ENCODE peak calls at places on chromosome 7, in eight cellular contexts. One of them, this sample, is unnamed. For H3K9me3, the result is how much of the 10 kb centered on the place peaks cover.

GRCh38 chr7:70590126-70590854 is 541.7 kb upstream of the GALNT17 start:
- DNase-seq in adipocyte: no peak
- DNase-seq in uterus: no peak
- DNase-seq in naive thymus-derived CD4-positive, alpha-beta T cell: no peak
- DNase-seq in heart left ventricle: no peak
- DNase-seq in CD8-positive, alpha-beta T cell: no peak
- DNase-seq in adrenal gland: no peak
- DNase-seq in colonic mucosa: peak
- DNase-seq in this sample: no peak

GRCh38 chr7:73904219-73905136 is 43.5 kb downstream of the TMEM270 start:
- DNase-seq in adipocyte: no peak
- DNase-seq in uterus: no peak
- DNase-seq in naive thymus-derived CD4-positive, alpha-beta T cell: no peak
- DNase-seq in heart left ventricle: no peak
- DNase-seq in CD8-positive, alpha-beta T cell: no peak
- DNase-seq in adrenal gland: no peak
- DNase-seq in colonic mucosa: no peak
- DNase-seq in this sample: no peak

GRCh38 chr7:32500922-32501341 is 5.6 kb downstream of the AVL9 start:
- DNase-seq in adipocyte: peak
- DNase-seq in uterus: no peak
- DNase-seq in naive thymus-derived CD4-positive, alpha-beta T cell: no peak
- DNase-seq in heart left ventricle: no peak
- DNase-seq in CD8-positive, alpha-beta T cell: no peak
- DNase-seq in adrenal gland: no peak
- DNase-seq in colonic mucosa: no peak
- DNase-seq in this sample: no peak

GRCh38 chr7:17963281-17963680 is 23.0 kb upstream of the SNX13 start:
- DNase-seq in adipocyte: peak
- DNase-seq in uterus: no peak
- DNase-seq in naive thymus-derived CD4-positive, alpha-beta T cell: no peak
- DNase-seq in heart left ventricle: no peak
- DNase-seq in CD8-positive, alpha-beta T cell: no peak
- DNase-seq in adrenal gland: no peak
- DNase-seq in colonic mucosa: no peak
- DNase-seq in this sample: no peak

GRCh38 chr7:134886353-134887057 is 99.8 kb upstream of the AGBL3 start:
- DNase-seq in adipocyte: peak
- DNase-seq in uterus: peak
- DNase-seq in naive thymus-derived CD4-positive, alpha-beta T cell: peak
- DNase-seq in heart left ventricle: peak
- DNase-seq in CD8-positive, alpha-beta T cell: no peak
- DNase-seq in adrenal gland: no peak
- DNase-seq in colonic mucosa: no peak
- DNase-seq in this sample: no peak

GRCh38 chr7:150368884-150369739 is 490 bp downstream of the REPIN1 start:
- DNase-seq in adipocyte: peak
- DNase-seq in uterus: peak
- DNase-seq in naive thymus-derived CD4-positive, alpha-beta T cell: peak
- DNase-seq in heart left ventricle: peak
- DNase-seq in CD8-positive, alpha-beta T cell: peak
- DNase-seq in adrenal gland: peak
- DNase-seq in colonic mucosa: peak
- DNase-seq in this sample: peak

GRCh38 chr7:36788814-36789470 is 64.6 kb upstream of the AOAH start:
- DNase-seq in adipocyte: no peak
- DNase-seq in uterus: no peak
- DNase-seq in naive thymus-derived CD4-positive, alpha-beta T cell: no peak
- DNase-seq in heart left ventricle: no peak
- DNase-seq in CD8-positive, alpha-beta T cell: no peak
- DNase-seq in adrenal gland: no peak
- DNase-seq in colonic mucosa: no peak
- DNase-seq in this sample: no peak

GRCh38 chr7:122673951-122674350 is 25.0 kb downstream of the RNF133 start:
- DNase-seq in adipocyte: no peak
- DNase-seq in uterus: no peak
- DNase-seq in naive thymus-derived CD4-positive, alpha-beta T cell: no peak
- DNase-seq in heart left ventricle: no peak
- DNase-seq in CD8-positive, alpha-beta T cell: no peak
- DNase-seq in adrenal gland: no peak
- DNase-seq in colonic mucosa: no peak
- DNase-seq in this sample: no peak

GRCh38 chr7:69961396-69961795 is 363.1 kb downstream of the AUTS2 start:
- DNase-seq in adipocyte: peak
- DNase-seq in uterus: no peak
- DNase-seq in naive thymus-derived CD4-positive, alpha-beta T cell: no peak
- DNase-seq in heart left ventricle: no peak
- DNase-seq in CD8-positive, alpha-beta T cell: no peak
- DNase-seq in adrenal gland: no peak
- DNase-seq in colonic mucosa: no peak
- DNase-seq in this sample: no peak

GRCh38 chr7:44065431-44066110 is at the start of gene PGAM2:
- DNase-seq in adipocyte: no peak
- DNase-seq in uterus: no peak
- DNase-seq in naive thymus-derived CD4-positive, alpha-beta T cell: no peak
- DNase-seq in heart left ventricle: peak
- DNase-seq in CD8-positive, alpha-beta T cell: no peak
- DNase-seq in adrenal gland: no peak
- DNase-seq in colonic mucosa: no peak
- DNase-seq in this sample: no peak

GRCh38 chr7:131107343-131108211 is 220.1 kb upstream of the MKLN1 start:
- DNase-seq in adipocyte: peak
- DNase-seq in uterus: peak
- DNase-seq in naive thymus-derived CD4-positive, alpha-beta T cell: peak
- DNase-seq in heart left ventricle: peak
- DNase-seq in CD8-positive, alpha-beta T cell: peak
- DNase-seq in adrenal gland: peak
- DNase-seq in colonic mucosa: peak
- DNase-seq in this sample: peak

GRCh38 chr7:147509052-147509480 is 1081.5 kb upstream of the C7orf33 start:
- DNase-seq in adipocyte: peak
- DNase-seq in uterus: no peak
- DNase-seq in naive thymus-derived CD4-positive, alpha-beta T cell: no peak
- DNase-seq in heart left ventricle: no peak
- DNase-seq in CD8-positive, alpha-beta T cell: no peak
- DNase-seq in adrenal gland: no peak
- DNase-seq in colonic mucosa: no peak
- DNase-seq in this sample: no peak

GRCh38 chr7:132150711-132151110 is 425.6 kb downstream of the PLXNA4 start:
- DNase-seq in adipocyte: no peak
- DNase-seq in uterus: no peak
- DNase-seq in naive thymus-derived CD4-positive, alpha-beta T cell: no peak
- DNase-seq in heart left ventricle: no peak
- DNase-seq in CD8-positive, alpha-beta T cell: no peak
- DNase-seq in adrenal gland: no peak
- DNase-seq in colonic mucosa: no peak
- DNase-seq in this sample: no peak

GRCh38 chr7:155800741-155801267 is 11.5 kb downstream of the SHH start:
- DNase-seq in adipocyte: no peak
- DNase-seq in uterus: no peak
- DNase-seq in naive thymus-derived CD4-positive, alpha-beta T cell: no peak
- DNase-seq in heart left ventricle: peak
- DNase-seq in CD8-positive, alpha-beta T cell: no peak
- DNase-seq in adrenal gland: no peak
- DNase-seq in colonic mucosa: no peak
- DNase-seq in this sample: no peak

GRCh38 chr7:14690075-14690474 is 212.5 kb downstream of the DGKB start:
- DNase-seq in adipocyte: no peak
- DNase-seq in uterus: no peak
- DNase-seq in naive thymus-derived CD4-positive, alpha-beta T cell: no peak
- DNase-seq in heart left ventricle: no peak
- DNase-seq in CD8-positive, alpha-beta T cell: no peak
- DNase-seq in adrenal gland: no peak
- DNase-seq in colonic mucosa: no peak
- DNase-seq in this sample: no peak

GRCh38 chr7:139915301-139915863 is 86.3 kb downstream of the TBXAS1 start:
- DNase-seq in adipocyte: peak
- DNase-seq in uterus: no peak
- DNase-seq in naive thymus-derived CD4-positive, alpha-beta T cell: no peak
- DNase-seq in heart left ventricle: no peak
- DNase-seq in CD8-positive, alpha-beta T cell: no peak
- DNase-seq in adrenal gland: no peak
- DNase-seq in colonic mucosa: no peak
- DNase-seq in this sample: no peak

GRCh38 chr7:115232041-115232440 is 310.1 kb downstream of the MDFIC start:
- DNase-seq in adipocyte: no peak
- DNase-seq in uterus: no peak
- DNase-seq in naive thymus-derived CD4-positive, alpha-beta T cell: no peak
- DNase-seq in heart left ventricle: no peak
- DNase-seq in CD8-positive, alpha-beta T cell: no peak
- DNase-seq in adrenal gland: no peak
- DNase-seq in colonic mucosa: no peak
- DNase-seq in this sample: no peak

GRCh38 chr7:135380351-135380750 is 129.6 kb downstream of the CNOT4 start:
- DNase-seq in adipocyte: no peak
- DNase-seq in uterus: no peak
- DNase-seq in naive thymus-derived CD4-positive, alpha-beta T cell: no peak
- DNase-seq in heart left ventricle: no peak
- DNase-seq in CD8-positive, alpha-beta T cell: no peak
- DNase-seq in adrenal gland: no peak
- DNase-seq in colonic mucosa: no peak
- DNase-seq in this sample: no peak

GRCh38 chr7:34895202-34895601 is 142.1 kb downstream of the DPY19L1 start:
- DNase-seq in adipocyte: no peak
- DNase-seq in uterus: no peak
- DNase-seq in naive thymus-derived CD4-positive, alpha-beta T cell: no peak
- DNase-seq in heart left ventricle: no peak
- DNase-seq in CD8-positive, alpha-beta T cell: no peak
- DNase-seq in adrenal gland: no peak
- DNase-seq in colonic mucosa: no peak
- DNase-seq in this sample: no peak

GRCh38 chr7:127589901-127590300 is 1.7 kb downstream of the ARF5 start:
- DNase-seq in adipocyte: no peak
- DNase-seq in uterus: no peak
- DNase-seq in naive thymus-derived CD4-positive, alpha-beta T cell: no peak
- DNase-seq in heart left ventricle: no peak
- DNase-seq in CD8-positive, alpha-beta T cell: no peak
- DNase-seq in adrenal gland: no peak
- DNase-seq in colonic mucosa: no peak
- DNase-seq in this sample: no peak

GRCh38 chr7:82428186-82428961 is 15.2 kb downstream of the CACNA2D1 start:
- DNase-seq in adipocyte: peak
- DNase-seq in uterus: no peak
- DNase-seq in naive thymus-derived CD4-positive, alpha-beta T cell: no peak
- DNase-seq in heart left ventricle: no peak
- DNase-seq in CD8-positive, alpha-beta T cell: no peak
- DNase-seq in adrenal gland: no peak
- DNase-seq in colonic mucosa: no peak
- DNase-seq in this sample: no peak

GRCh38 chr7:99386584-99387238 is 12.2 kb downstream of the ARPC1B start:
- DNase-seq in adipocyte: peak
- DNase-seq in uterus: no peak
- DNase-seq in naive thymus-derived CD4-positive, alpha-beta T cell: peak
- DNase-seq in heart left ventricle: no peak
- DNase-seq in CD8-positive, alpha-beta T cell: peak
- DNase-seq in adrenal gland: no peak
- DNase-seq in colonic mucosa: no peak
- DNase-seq in this sample: no peak

GRCh38 chr7:142880886-142881505 is 4.5 kb downstream of the TRPV6 start:
- DNase-seq in adipocyte: peak
- DNase-seq in uterus: no peak
- DNase-seq in naive thymus-derived CD4-positive, alpha-beta T cell: peak
- DNase-seq in heart left ventricle: no peak
- DNase-seq in CD8-positive, alpha-beta T cell: peak
- DNase-seq in adrenal gland: peak
- DNase-seq in colonic mucosa: no peak
- DNase-seq in this sample: peak

GRCh38 chr7:121433775-121434174 is 37.7 kb upstream of the FAM3C start:
- DNase-seq in adipocyte: no peak
- DNase-seq in uterus: no peak
- DNase-seq in naive thymus-derived CD4-positive, alpha-beta T cell: no peak
- DNase-seq in heart left ventricle: no peak
- DNase-seq in CD8-positive, alpha-beta T cell: no peak
- DNase-seq in adrenal gland: no peak
- DNase-seq in colonic mucosa: no peak
- DNase-seq in this sample: no peak

GRCh38 chr7:121437470-121437869 is 41.4 kb upstream of the FAM3C start:
- DNase-seq in adipocyte: no peak
- DNase-seq in uterus: no peak
- DNase-seq in naive thymus-derived CD4-positive, alpha-beta T cell: no peak
- DNase-seq in heart left ventricle: no peak
- DNase-seq in CD8-positive, alpha-beta T cell: no peak
- DNase-seq in adrenal gland: no peak
- DNase-seq in colonic mucosa: no peak
- DNase-seq in this sample: no peak

GRCh38 chr7:121431996-121432395 is 35.9 kb upstream of the FAM3C start:
- DNase-seq in adipocyte: no peak
- DNase-seq in uterus: no peak
- DNase-seq in naive thymus-derived CD4-positive, alpha-beta T cell: no peak
- DNase-seq in heart left ventricle: no peak
- DNase-seq in CD8-positive, alpha-beta T cell: no peak
- DNase-seq in adrenal gland: no peak
- DNase-seq in colonic mucosa: no peak
- DNase-seq in this sample: no peak

GRCh38 chr7:121436688-121437087 is 40.6 kb upstream of the FAM3C start:
- DNase-seq in adipocyte: no peak
- DNase-seq in uterus: no peak
- DNase-seq in naive thymus-derived CD4-positive, alpha-beta T cell: no peak
- DNase-seq in heart left ventricle: no peak
- DNase-seq in CD8-positive, alpha-beta T cell: no peak
- DNase-seq in adrenal gland: no peak
- DNase-seq in colonic mucosa: no peak
- DNase-seq in this sample: no peak

GRCh38 chr7:121436136-121436535 is 40.0 kb upstream of the FAM3C start:
- DNase-seq in adipocyte: no peak
- DNase-seq in uterus: no peak
- DNase-seq in naive thymus-derived CD4-positive, alpha-beta T cell: no peak
- DNase-seq in heart left ventricle: no peak
- DNase-seq in CD8-positive, alpha-beta T cell: no peak
- DNase-seq in adrenal gland: no peak
- DNase-seq in colonic mucosa: no peak
- DNase-seq in this sample: no peak
- H3K9me3 ChIP-seq in adipocyte: under half
- H3K9me3 ChIP-seq in uterus: under half
- H3K9me3 ChIP-seq in naive thymus-derived CD4-positive, alpha-beta T cell: under half
- H3K9me3 ChIP-seq in heart left ventricle: under half
- H3K9me3 ChIP-seq in CD8-positive, alpha-beta T cell: under half
- H3K9me3 ChIP-seq in adrenal gland: under half
- H3K9me3 ChIP-seq in colonic mucosa: under half
- H3K9me3 ChIP-seq in this sample: under half

GRCh38 chr7:5065107-5065407 is 19.4 kb downstream of the RBAK start:
- DNase-seq in adipocyte: no peak
- DNase-seq in uterus: no peak
- DNase-seq in naive thymus-derived CD4-positive, alpha-beta T cell: no peak
- DNase-seq in heart left ventricle: no peak
- DNase-seq in CD8-positive, alpha-beta T cell: no peak
- DNase-seq in adrenal gland: no peak
- DNase-seq in colonic mucosa: no peak
- DNase-seq in this sample: no peak
- H3K9me3 ChIP-seq in adipocyte: half or more
- H3K9me3 ChIP-seq in uterus: half or more
- H3K9me3 ChIP-seq in naive thymus-derived CD4-positive, alpha-beta T cell: half or more
- H3K9me3 ChIP-seq in heart left ventricle: half or more
- H3K9me3 ChIP-seq in CD8-positive, alpha-beta T cell: half or more
- H3K9me3 ChIP-seq in adrenal gland: under half
- H3K9me3 ChIP-seq in colonic mucosa: under half
- H3K9me3 ChIP-seq in this sample: half or more

GRCh38 chr7:64643567-64643966 is 22.4 kb upstream of the ZNF107 start:
- DNase-seq in adipocyte: no peak
- DNase-seq in uterus: no peak
- DNase-seq in naive thymus-derived CD4-positive, alpha-beta T cell: no peak
- DNase-seq in heart left ventricle: no peak
- DNase-seq in CD8-positive, alpha-beta T cell: no peak
- DNase-seq in adrenal gland: no peak
- DNase-seq in colonic mucosa: no peak
- DNase-seq in this sample: no peak
- H3K9me3 ChIP-seq in adipocyte: under half
- H3K9me3 ChIP-seq in uterus: under half
- H3K9me3 ChIP-seq in naive thymus-derived CD4-positive, alpha-beta T cell: under half
- H3K9me3 ChIP-seq in heart left ventricle: under half
- H3K9me3 ChIP-seq in CD8-positive, alpha-beta T cell: under half
- H3K9me3 ChIP-seq in adrenal gland: under half
- H3K9me3 ChIP-seq in colonic mucosa: under half
- H3K9me3 ChIP-seq in this sample: under half

GRCh38 chr7:153920897-153921296 is 131.3 kb upstream of the DPP6 start:
- DNase-seq in adipocyte: no peak
- DNase-seq in uterus: no peak
- DNase-seq in naive thymus-derived CD4-positive, alpha-beta T cell: no peak
- DNase-seq in heart left ventricle: no peak
- DNase-seq in CD8-positive, alpha-beta T cell: no peak
- DNase-seq in adrenal gland: no peak
- DNase-seq in colonic mucosa: no peak
- DNase-seq in this sample: no peak
- H3K9me3 ChIP-seq in adipocyte: under half
- H3K9me3 ChIP-seq in uterus: under half
- H3K9me3 ChIP-seq in naive thymus-derived CD4-positive, alpha-beta T cell: under half
- H3K9me3 ChIP-seq in heart left ventricle: under half
- H3K9me3 ChIP-seq in CD8-positive, alpha-beta T cell: under half
- H3K9me3 ChIP-seq in adrenal gland: under half
- H3K9me3 ChIP-seq in colonic mucosa: under half
- H3K9me3 ChIP-seq in this sample: under half

This sample was measured in T-helper 17 cell.